ENCODE peak calls at places on chromosome 17, in eight cellular contexts. One of them, this sample, is unnamed.
A peak's percentile ranks its signal among the peaks of the same experiment; 100 is the strongest.

GRCh38 chr17:82003411-82004381 is 19.0 kb downstream of the CENPX start:
- DNase-seq in IMR-90: peak; percentile 95
- DNase-seq in iPS DF 19.7: no peak
- DNase-seq in NCI-H1105 treated with DMSO at 0.1 percent for 48 hours: no peak
- DNase-seq in AG09319: peak; percentile 68
- DNase-seq in tibial nerve: peak; percentile 50
- DNase-seq in Daoy: peak; percentile 99
- DNase-seq in activated CD8-positive, alpha-beta memory T cell treated with anti-CD3 and anti-CD28 coated beads, Interleukin-2, amount 50 U/mL, for 4 hours: no peak
- DNase-seq in this sample: peak; percentile 81

GRCh38 chr17:38673714-38674012 is 1.1 kb downstream of the EPOP start:
- DNase-seq in activated CD8-positive, alpha-beta memory T cell treated with anti-CD3 and anti-CD28 coated beads, Interleukin-2, amount 50 U/mL, for 4 hours: no peak
- DNase-seq in NCI-H1105 treated with DMSO at 0.1 percent for 48 hours: no peak
- DNase-seq in iPS DF 19.7: no peak
- DNase-seq in Daoy: no peak
- DNase-seq in IMR-90: no peak
- DNase-seq in AG09319: no peak
- DNase-seq in tibial nerve: no peak
- DNase-seq in this sample: no peak

GRCh38 chr17:45693792-45694191 is 90.3 kb upstream of the CRHR1 start:
- DNase-seq in AG09319: no peak
- DNase-seq in iPS DF 19.7: no peak
- DNase-seq in Daoy: no peak
- DNase-seq in IMR-90: no peak
- DNase-seq in activated CD8-positive, alpha-beta memory T cell treated with anti-CD3 and anti-CD28 coated beads, Interleukin-2, amount 50 U/mL, for 4 hours: no peak
- DNase-seq in tibial nerve: no peak
- DNase-seq in NCI-H1105 treated with DMSO at 0.1 percent for 48 hours: no peak
- DNase-seq in this sample: no peak

GRCh38 chr17:65193305-65194293 is 56.4 kb downstream of the RGS9 start:
- DNase-seq in iPS DF 19.7: no peak
- DNase-seq in tibial nerve: no peak
- DNase-seq in AG09319: no peak
- DNase-seq in Daoy: no peak
- DNase-seq in IMR-90: peak; percentile 21
- DNase-seq in NCI-H1105 treated with DMSO at 0.1 percent for 48 hours: no peak
- DNase-seq in activated CD8-positive, alpha-beta memory T cell treated with anti-CD3 and anti-CD28 coated beads, Interleukin-2, amount 50 U/mL, for 4 hours: no peak
- DNase-seq in this sample: no peak

GRCh38 chr17:67441052-67441738 is 64.1 kb downstream of the PITPNC1 start:
- DNase-seq in activated CD8-positive, alpha-beta memory T cell treated with anti-CD3 and anti-CD28 coated beads, Interleukin-2, amount 50 U/mL, for 4 hours: peak; percentile 74
- DNase-seq in NCI-H1105 treated with DMSO at 0.1 percent for 48 hours: no peak
- DNase-seq in Daoy: peak; percentile 73
- DNase-seq in iPS DF 19.7: no peak
- DNase-seq in AG09319: no peak
- DNase-seq in IMR-90: peak; percentile 88
- DNase-seq in tibial nerve: no peak
- DNase-seq in this sample: peak; percentile 37

GRCh38 chr17:69538795-69539194 is 124.3 kb downstream of the MAP2K6 start:
- DNase-seq in NCI-H1105 treated with DMSO at 0.1 percent for 48 hours: no peak
- DNase-seq in IMR-90: no peak
- DNase-seq in iPS DF 19.7: no peak
- DNase-seq in Daoy: no peak
- DNase-seq in AG09319: no peak
- DNase-seq in tibial nerve: no peak
- DNase-seq in activated CD8-positive, alpha-beta memory T cell treated with anti-CD3 and anti-CD28 coated beads, Interleukin-2, amount 50 U/mL, for 4 hours: no peak
- DNase-seq in this sample: no peak

GRCh38 chr17:76695059-76695892 is 15.5 kb downstream of the MXRA7 start:
- DNase-seq in AG09319: no peak
- DNase-seq in activated CD8-positive, alpha-beta memory T cell treated with anti-CD3 and anti-CD28 coated beads, Interleukin-2, amount 50 U/mL, for 4 hours: no peak
- DNase-seq in NCI-H1105 treated with DMSO at 0.1 percent for 48 hours: no peak
- DNase-seq in IMR-90: no peak
- DNase-seq in Daoy: no peak
- DNase-seq in tibial nerve: no peak
- DNase-seq in iPS DF 19.7: no peak
- DNase-seq in this sample: no peak

GRCh38 chr17:15490634-15491261 is 23.3 kb upstream of the CDRT4 start:
- DNase-seq in NCI-H1105 treated with DMSO at 0.1 percent for 48 hours: no peak
- DNase-seq in tibial nerve: peak; percentile 68
- DNase-seq in Daoy: peak; percentile 76
- DNase-seq in iPS DF 19.7: peak; percentile 88
- DNase-seq in activated CD8-positive, alpha-beta memory T cell treated with anti-CD3 and anti-CD28 coated beads, Interleukin-2, amount 50 U/mL, for 4 hours: no peak
- DNase-seq in AG09319: no peak
- DNase-seq in IMR-90: peak; percentile 76
- DNase-seq in this sample: peak; percentile 60

GRCh38 chr17:21304091-21304490 is 19.6 kb downstream of the MAP2K3 start:
- DNase-seq in tibial nerve: no peak
- DNase-seq in Daoy: peak; percentile 6
- DNase-seq in AG09319: no peak
- DNase-seq in iPS DF 19.7: no peak
- DNase-seq in IMR-90: no peak
- DNase-seq in activated CD8-positive, alpha-beta memory T cell treated with anti-CD3 and anti-CD28 coated beads, Interleukin-2, amount 50 U/mL, for 4 hours: peak; percentile 12
- DNase-seq in NCI-H1105 treated with DMSO at 0.1 percent for 48 hours: no peak
- DNase-seq in this sample: no peak

GRCh38 chr17:45353047-45353446 is 36.2 kb upstream of the MAP3K14 start:
- DNase-seq in AG09319: no peak
- DNase-seq in tibial nerve: no peak
- DNase-seq in Daoy: peak; percentile 43
- DNase-seq in NCI-H1105 treated with DMSO at 0.1 percent for 48 hours: no peak
- DNase-seq in IMR-90: no peak
- DNase-seq in iPS DF 19.7: no peak
- DNase-seq in activated CD8-positive, alpha-beta memory T cell treated with anti-CD3 and anti-CD28 coated beads, Interleukin-2, amount 50 U/mL, for 4 hours: peak; percentile 30
- DNase-seq in this sample: no peak

GRCh38 chr17:67994827-67995567 is 1.3 kb downstream of the C17orf58 start:
- DNase-seq in tibial nerve: no peak
- DNase-seq in activated CD8-positive, alpha-beta memory T cell treated with anti-CD3 and anti-CD28 coated beads, Interleukin-2, amount 50 U/mL, for 4 hours: no peak
- DNase-seq in Daoy: peak; percentile 78
- DNase-seq in IMR-90: peak; percentile 83
- DNase-seq in NCI-H1105 treated with DMSO at 0.1 percent for 48 hours: no peak
- DNase-seq in iPS DF 19.7: no peak
- DNase-seq in AG09319: peak; percentile 81
- DNase-seq in this sample: peak; percentile 38

GRCh38 chr17:77793888-77794235 is 164.6 kb upstream of the TNRC6C start:
- DNase-seq in iPS DF 19.7: no peak
- DNase-seq in AG09319: no peak
- DNase-seq in IMR-90: no peak
- DNase-seq in Daoy: no peak
- DNase-seq in activated CD8-positive, alpha-beta memory T cell treated with anti-CD3 and anti-CD28 coated beads, Interleukin-2, amount 50 U/mL, for 4 hours: no peak
- DNase-seq in tibial nerve: no peak
- DNase-seq in NCI-H1105 treated with DMSO at 0.1 percent for 48 hours: no peak
- DNase-seq in this sample: no peak

GRCh38 chr17:57515662-57516211 is 229.4 kb downstream of the CCDC182 start:
- DNase-seq in activated CD8-positive, alpha-beta memory T cell treated with anti-CD3 and anti-CD28 coated beads, Interleukin-2, amount 50 U/mL, for 4 hours: no peak
- DNase-seq in tibial nerve: no peak
- DNase-seq in IMR-90: no peak
- DNase-seq in Daoy: no peak
- DNase-seq in iPS DF 19.7: no peak
- DNase-seq in AG09319: no peak
- DNase-seq in NCI-H1105 treated with DMSO at 0.1 percent for 48 hours: no peak
- DNase-seq in this sample: no peak

GRCh38 chr17:72683506-72684404 is 408.7 kb downstream of the SLC39A11 start:
- DNase-seq in IMR-90: peak; percentile 98
- DNase-seq in tibial nerve: peak; percentile 12
- DNase-seq in AG09319: peak; percentile 72
- DNase-seq in iPS DF 19.7: no peak
- DNase-seq in Daoy: peak; percentile 94
- DNase-seq in NCI-H1105 treated with DMSO at 0.1 percent for 48 hours: no peak
- DNase-seq in activated CD8-positive, alpha-beta memory T cell treated with anti-CD3 and anti-CD28 coated beads, Interleukin-2, amount 50 U/mL, for 4 hours: no peak
- DNase-seq in this sample: no peak

GRCh38 chr17:64115871-64116534 is 13.9 kb downstream of the ERN1 start:
- DNase-seq in iPS DF 19.7: no peak
- DNase-seq in NCI-H1105 treated with DMSO at 0.1 percent for 48 hours: no peak
- DNase-seq in tibial nerve: no peak
- DNase-seq in Daoy: no peak
- DNase-seq in AG09319: no peak
- DNase-seq in IMR-90: peak; percentile 94
- DNase-seq in activated CD8-positive, alpha-beta memory T cell treated with anti-CD3 and anti-CD28 coated beads, Interleukin-2, amount 50 U/mL, for 4 hours: no peak
- DNase-seq in this sample: no peak

GRCh38 chr17:8005951-8006730 is 3.7 kb downstream of the GUCY2D start:
- DNase-seq in tibial nerve: no peak
- DNase-seq in NCI-H1105 treated with DMSO at 0.1 percent for 48 hours: no peak
- DNase-seq in IMR-90: no peak
- DNase-seq in activated CD8-positive, alpha-beta memory T cell treated with anti-CD3 and anti-CD28 coated beads, Interleukin-2, amount 50 U/mL, for 4 hours: no peak
- DNase-seq in AG09319: no peak
- DNase-seq in Daoy: no peak
- DNase-seq in iPS DF 19.7: no peak
- DNase-seq in this sample: no peak

GRCh38 chr17:28685366-28685765 is 23.4 kb downstream of the SUPT6H start:
- DNase-seq in NCI-H1105 treated with DMSO at 0.1 percent for 48 hours: no peak
- DNase-seq in iPS DF 19.7: no peak
- DNase-seq in tibial nerve: no peak
- DNase-seq in Daoy: no peak
- DNase-seq in activated CD8-positive, alpha-beta memory T cell treated with anti-CD3 and anti-CD28 coated beads, Interleukin-2, amount 50 U/mL, for 4 hours: no peak
- DNase-seq in IMR-90: no peak
- DNase-seq in AG09319: no peak
- DNase-seq in this sample: no peak

This sample was measured in HFF-Myc.